ENCODE peak calls at places on chromosomes 12 and 14, in eight cellular contexts. Z is fibroblast of pulmonary artery, V is HFFc6, F is HCT116, B is fibroblast of mammary gland, O is IMR-90, S is left lung, Y is neural crest cell. N is an unnamed sample.
A peak's percentile ranks its signal among the peaks of the same experiment; 100 is the strongest.

GRCh38 chr12:53056296-53056695 is 6.4 kb downstream of the TNS2 start:
- DNase-seq in Z (no peak), V (no peak), F (no peak), B (no peak), O (no peak), S (no peak), Y (no peak), N (no peak)

GRCh38 chr14:33452982-33453381 is 497.9 kb downstream of the EGLN3 start:
- DNase-seq in Z (no peak), V (no peak), F (no peak), B (no peak), O (no peak), S (no peak), Y (no peak), N (no peak)

GRCh38 chr14:56490379-56490778 is 89.2 kb upstream of the TMEM260 start:
- DNase-seq in Z (peak; percentile 57), V (peak; percentile 41), F (peak; percentile 35), B (peak; percentile 53), O (peak; percentile 40), S (no peak), Y (no peak), N (peak; percentile 9)

GRCh38 chr14:67166450-67166853 is 22.8 kb upstream of the GARIN2 start:
- DNase-seq in Z (peak; percentile 73), V (peak; percentile 54), F (peak; percentile 24), B (peak; percentile 63), O (peak; percentile 58), S (no peak), Y (peak; percentile 43), N (peak; percentile 51)

GRCh38 chr14:60204104-60204842 is 39.1 kb upstream of the DHRS7 start:
- DNase-seq in Z (no peak), V (no peak), F (no peak), B (no peak), O (no peak), S (no peak), Y (no peak), N (no peak)

GRCh38 chr12:131075194-131075593 is 121.5 kb downstream of the ADGRD1 start:
- DNase-seq in Z (no peak), V (no peak), F (no peak), B (no peak), O (no peak), S (no peak), Y (no peak), N (no peak)

GRCh38 chr12:124994435-124994975 is 1.1 kb downstream of the BRI3BP start:
- DNase-seq in Z (no peak), V (no peak), F (no peak), B (no peak), O (no peak), S (peak; percentile 45), Y (no peak), N (peak; percentile 39)

GRCh38 chr12:67193705-67194104 is 75.5 kb upstream of the CAND1 start:
- DNase-seq in Z (peak; percentile 56), V (no peak), F (no peak), B (peak; percentile 43), O (peak; percentile 23), S (no peak), Y (peak; percentile 45), N (peak; percentile 39)

GRCh38 chr12:124007810-124008570 is 35.0 kb downstream of the ZNF664 start:
- DNase-seq in Z (no peak), V (no peak), F (no peak), B (peak; percentile 48), O (peak; percentile 75), S (no peak), Y (no peak), N (peak; percentile 77)

GRCh38 chr14:79011920-79012204 is 841.7 kb downstream of the NRXN3 start:
- DNase-seq in Z (no peak), V (peak; percentile 56), F (no peak), B (no peak), O (no peak), S (no peak), Y (no peak), N (no peak)

GRCh38 chr12:52006726-52007157 is at the start of gene TAMALIN:
- DNase-seq in Z (peak; percentile 77), V (no peak), F (no peak), B (no peak), O (peak; percentile 53), S (peak; percentile 67), Y (peak; percentile 64), N (peak; percentile 6)

GRCh38 chr14:75063013-75063412 is 811 bp downstream of the ACYP1 start:
- DNase-seq in Z (no peak), V (no peak), F (no peak), B (no peak), O (no peak), S (no peak), Y (no peak), N (no peak)

GRCh38 chr12:11863478-11863906 is 207.2 kb upstream of the BCL2L14 start:
- DNase-seq in Z (peak; percentile 52), V (no peak), F (no peak), B (peak; percentile 17), O (no peak), S (no peak), Y (no peak), N (no peak)

GRCh38 chr14:95998656-95999055 is 40.5 kb upstream of the C14orf132 start:
- DNase-seq in Z (peak; percentile 57), V (peak; percentile 53), F (peak; percentile 16), B (peak; percentile 52), O (peak; percentile 53), S (no peak), Y (no peak), N (no peak)

GRCh38 chr12:75587340-75588106 is 76.1 kb upstream of the KRR1 start:
- DNase-seq in Z (peak; percentile 15), V (peak; percentile 20), F (no peak), B (peak; percentile 30), O (peak; percentile 52), S (no peak), Y (no peak), N (no peak)

GRCh38 chr12:24921251-24922038 is 27.5 kb downstream of the BCAT1 start:
- DNase-seq in Z (peak; percentile 75), V (peak; percentile 74), F (no peak), B (peak; percentile 48), O (peak; percentile 58), S (no peak), Y (no peak), N (no peak)

GRCh38 chr12:95277139-95277538 is 59.5 kb downstream of the VEZT start:
- DNase-seq in Z (peak; percentile 86), V (peak; percentile 84), F (no peak), B (peak; percentile 80), O (peak; percentile 97), S (no peak), Y (no peak), N (no peak)

GRCh38 chr12:69330475-69331473 is 17.4 kb upstream of the LYZ start:
- DNase-seq in Z (no peak), V (no peak), F (no peak), B (no peak), O (peak; percentile 1), S (peak; percentile 54), Y (no peak), N (peak; percentile 49)

GRCh38 chr12:59620326-59620725 is 24.5 kb downstream of the SLC16A7 start:
- DNase-seq in Z (no peak), V (no peak), F (no peak), B (peak; percentile 21), O (no peak), S (no peak), Y (no peak), N (no peak)

GRCh38 chr12:2693204-2693860 is 101.4 kb upstream of the FKBP4 start:
- DNase-seq in Z (no peak), V (no peak), F (peak; percentile 8), B (no peak), O (no peak), S (no peak), Y (no peak), N (no peak)
- TF ChIP-seq CTCF in Z (no peak), V (peak; percentile 10), F (peak; percentile 32), B (no peak), O (no peak), S (no peak), Y (peak; percentile 30), N (no peak)

DNA sequence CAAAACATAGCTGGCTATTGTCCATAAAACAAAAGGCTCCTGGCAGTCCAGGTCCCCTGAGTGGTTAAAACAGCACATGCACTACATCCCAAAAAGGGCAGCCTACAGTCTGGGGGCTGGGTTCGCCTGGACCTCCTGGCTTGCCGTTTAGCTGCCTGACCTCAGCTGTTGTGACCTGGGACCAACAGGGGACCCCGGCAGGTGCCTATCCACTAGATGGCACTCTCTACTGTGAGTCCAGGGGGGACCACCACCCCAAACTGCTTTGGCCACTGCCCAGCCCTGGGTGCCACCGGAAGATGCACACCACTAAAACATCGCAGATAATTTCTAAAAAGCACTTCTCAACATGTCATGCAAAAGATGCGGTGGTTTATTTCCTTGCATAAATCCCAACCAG is 2.9 kb upstream of the RTL1 start:
- DNase-seq in Z (no peak), V (no peak), F (no peak), B (no peak), O (no peak), S (no peak), Y (no peak), N (no peak)
- TF ChIP-seq CTCF in Z (no peak), V (peak; percentile 48), F (peak; percentile 57), B (peak; percentile 15), O (peak; percentile 13), S (no peak), Y (peak; percentile 46), N (no peak)

GRCh38 chr12:99769581-99769980 is 122.0 kb downstream of the GARIN6 start:
- DNase-seq in Z (no peak), V (no peak), F (no peak), B (no peak), O (no peak), S (no peak), Y (no peak), N (no peak)

GRCh38 chr12:99768758-99769157 is 121.2 kb downstream of the GARIN6 start:
- DNase-seq in Z (no peak), V (no peak), F (no peak), B (no peak), O (no peak), S (no peak), Y (no peak), N (no peak)

GRCh38 chr12:99766408-99766807 is 118.9 kb downstream of the GARIN6 start:
- DNase-seq in Z (no peak), V (no peak), F (no peak), B (no peak), O (no peak), S (no peak), Y (no peak), N (no peak)

GRCh38 chr12:99765469-99766114 is 118.0 kb downstream of the GARIN6 start:
- DNase-seq in Z (no peak), V (no peak), F (no peak), B (no peak), O (no peak), S (no peak), Y (no peak), N (no peak)

DNA sequence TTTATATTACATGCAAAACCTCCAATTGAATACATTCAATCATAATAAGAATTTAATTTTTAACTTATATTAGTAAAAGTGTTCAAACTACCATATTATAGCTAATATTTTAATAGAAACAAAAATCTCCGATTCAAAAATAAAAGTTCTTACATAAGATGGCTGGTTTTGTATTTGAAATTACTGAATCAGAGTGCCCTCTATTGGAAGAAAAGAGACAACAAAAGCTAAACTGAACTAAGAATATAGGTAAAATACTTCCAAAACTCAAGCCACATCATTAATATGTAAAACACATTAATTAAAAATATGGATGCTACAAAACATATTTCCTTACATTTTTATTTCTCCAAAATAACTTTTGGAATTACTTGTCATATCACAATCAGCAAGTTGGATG is 120.3 kb downstream of the GARIN6 start:
- DNase-seq in Z (peak; percentile 37), V (no peak), F (peak; percentile 7), B (peak; percentile 40), O (peak; percentile 11), S (no peak), Y (no peak), N (no peak)
- TF ChIP-seq CTCF in Z (peak; percentile 58), V (peak; percentile 69), F (peak; percentile 37), B (peak; percentile 51), O (peak; percentile 51), S (peak; percentile 27), Y (peak; percentile 75), N (no peak)

GRCh38 chr14:72619881-72620280 is 274.0 kb downstream of the DPF3 start:
- DNase-seq in Z (no peak), V (no peak), F (no peak), B (no peak), O (no peak), S (no peak), Y (no peak), N (no peak)
- TF ChIP-seq CTCF in Z (no peak), V (no peak), F (no peak), B (no peak), O (no peak), S (no peak), Y (no peak), N (no peak)

N was measured in Calu3.